ENCODE peak calls at places on chromosomes 4 and X, in six cellular contexts. One of them, this sample, is unnamed.

GRCh38 chr4:167234388-167234881 is at the start of gene SPOCK3:
- DNase-seq in naive thymus-derived CD4-positive, alpha-beta T cell: no peak
- DNase-seq in neural progenitor cell: peak; percentile 75
- DNase-seq in bronchial epithelial cell: peak; percentile 50
- DNase-seq in body of pancreas: peak; percentile 57
- DNase-seq in upper lobe of left lung: peak; percentile 83
- DNase-seq in this sample: peak; percentile 6

GRCh38 chr4:81454498-81454897 is 17.2 kb downstream of the RASGEF1B start:
- DNase-seq in upper lobe of left lung: no peak
- DNase-seq in bronchial epithelial cell: peak; percentile 89
- DNase-seq in neural progenitor cell: no peak
- DNase-seq in body of pancreas: no peak
- DNase-seq in naive thymus-derived CD4-positive, alpha-beta T cell: no peak
- DNase-seq in this sample: no peak

GRCh38 chr4:87849612-87850011 is 16.8 kb downstream of the MEPE start:
- DNase-seq in bronchial epithelial cell: no peak
- DNase-seq in upper lobe of left lung: no peak
- DNase-seq in body of pancreas: no peak
- DNase-seq in neural progenitor cell: no peak
- DNase-seq in naive thymus-derived CD4-positive, alpha-beta T cell: no peak
- DNase-seq in this sample: no peak

GRCh38 chr4:178633263-178633662 is 1191.0 kb upstream of the AGA start:
- DNase-seq in bronchial epithelial cell: no peak
- DNase-seq in upper lobe of left lung: no peak
- DNase-seq in body of pancreas: no peak
- DNase-seq in naive thymus-derived CD4-positive, alpha-beta T cell: no peak
- DNase-seq in neural progenitor cell: no peak
- DNase-seq in this sample: no peak

GRCh38 chr4:158580064-158580463 is 58.4 kb downstream of the RXFP1 start:
- DNase-seq in upper lobe of left lung: no peak
- DNase-seq in body of pancreas: no peak
- DNase-seq in bronchial epithelial cell: no peak
- DNase-seq in neural progenitor cell: peak; percentile 12
- DNase-seq in naive thymus-derived CD4-positive, alpha-beta T cell: no peak
- DNase-seq in this sample: no peak

GRCh38 chr4:88629826-88630225 is 37.5 kb downstream of the HERC3 start:
- DNase-seq in body of pancreas: no peak
- DNase-seq in naive thymus-derived CD4-positive, alpha-beta T cell: no peak
- DNase-seq in upper lobe of left lung: no peak
- DNase-seq in neural progenitor cell: no peak
- DNase-seq in bronchial epithelial cell: no peak
- DNase-seq in this sample: no peak

GRCh38 chr4:144611850-144612249 is 34.1 kb upstream of the HHIP start:
- DNase-seq in upper lobe of left lung: no peak
- DNase-seq in bronchial epithelial cell: peak; percentile 20
- DNase-seq in neural progenitor cell: peak; percentile 51
- DNase-seq in body of pancreas: peak; percentile 54
- DNase-seq in naive thymus-derived CD4-positive, alpha-beta T cell: no peak
- DNase-seq in this sample: no peak

GRCh38 chr4:110516106-110516922 is 40.4 kb downstream of the ENPEP start:
- DNase-seq in neural progenitor cell: peak; percentile 73
- DNase-seq in body of pancreas: peak; percentile 91
- DNase-seq in upper lobe of left lung: no peak
- DNase-seq in bronchial epithelial cell: peak; percentile 77
- DNase-seq in naive thymus-derived CD4-positive, alpha-beta T cell: peak; percentile 53
- DNase-seq in this sample: no peak

GRCh38 chr4:76804060-76804459 is 93.9 kb downstream of the SOWAHB start:
- DNase-seq in neural progenitor cell: peak; percentile 21
- DNase-seq in naive thymus-derived CD4-positive, alpha-beta T cell: no peak
- DNase-seq in upper lobe of left lung: no peak
- DNase-seq in body of pancreas: no peak
- DNase-seq in bronchial epithelial cell: no peak
- DNase-seq in this sample: no peak

GRCh38 chr4:146520894-146521542 is 722 bp downstream of the SLC10A7 start:
- DNase-seq in upper lobe of left lung: no peak
- DNase-seq in body of pancreas: peak; percentile 65
- DNase-seq in neural progenitor cell: peak; percentile 27
- DNase-seq in bronchial epithelial cell: peak; percentile 65
- DNase-seq in naive thymus-derived CD4-positive, alpha-beta T cell: peak; percentile 2
- DNase-seq in this sample: peak; percentile 32

GRCh38 chr4:66736593-66736992 is 808.7 kb downstream of the CENPC start:
- DNase-seq in body of pancreas: no peak
- DNase-seq in naive thymus-derived CD4-positive, alpha-beta T cell: no peak
- DNase-seq in bronchial epithelial cell: peak; percentile 32
- DNase-seq in neural progenitor cell: peak; percentile 63
- DNase-seq in upper lobe of left lung: no peak
- DNase-seq in this sample: no peak

GRCh38 chr4:73573794-73574528 is 46.3 kb downstream of the RASSF6 start:
- DNase-seq in bronchial epithelial cell: peak; percentile 73
- DNase-seq in naive thymus-derived CD4-positive, alpha-beta T cell: no peak
- DNase-seq in upper lobe of left lung: no peak
- DNase-seq in body of pancreas: peak; percentile 85
- DNase-seq in neural progenitor cell: peak; percentile 91
- DNase-seq in this sample: peak; percentile 87

DNA sequence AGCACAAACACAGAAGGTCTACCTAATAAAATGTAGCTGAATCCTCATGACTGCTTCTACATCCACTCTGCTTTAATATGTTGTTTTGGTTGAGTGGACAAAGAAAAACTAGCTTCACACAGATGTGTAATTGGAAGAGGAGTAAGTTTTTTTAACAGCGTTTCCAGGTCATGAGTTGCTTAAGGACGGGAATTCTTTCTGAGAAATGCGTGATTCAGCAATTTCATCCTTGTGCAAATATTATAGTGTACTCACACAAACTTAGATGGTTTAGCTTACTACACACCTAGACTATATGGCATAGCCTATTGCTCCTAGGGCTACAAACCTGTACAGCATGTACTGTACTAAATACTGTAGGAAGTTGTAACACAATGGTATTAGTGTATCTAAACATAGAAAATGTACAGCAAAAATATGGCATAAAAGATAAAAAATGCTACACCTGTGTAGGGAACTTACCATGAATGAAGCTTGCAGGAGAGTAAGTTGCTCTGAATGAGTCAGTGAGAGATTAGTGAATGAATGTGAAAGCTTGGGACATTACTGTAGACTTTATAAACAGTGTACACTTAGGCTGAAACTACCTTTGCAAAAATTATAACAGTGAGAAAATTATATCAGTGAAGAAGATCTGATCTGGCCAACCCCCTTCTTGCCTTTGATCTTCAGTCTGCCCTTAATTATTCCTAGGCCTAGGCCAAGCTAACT is 70.8 kb upstream of the IL15 start:
- DNase-seq in bronchial epithelial cell: peak; percentile 54
- DNase-seq in neural progenitor cell: no peak
- DNase-seq in naive thymus-derived CD4-positive, alpha-beta T cell: no peak
- DNase-seq in upper lobe of left lung: no peak
- DNase-seq in body of pancreas: no peak
- DNase-seq in this sample: no peak
- H3K4me3 ChIP-seq in bronchial epithelial cell: no peak overlapping the region
- H3K4me3 ChIP-seq in neural progenitor cell: no peak overlapping the region
- H3K4me3 ChIP-seq in naive thymus-derived CD4-positive, alpha-beta T cell: no peak overlapping the region
- H3K4me3 ChIP-seq in upper lobe of left lung: no peak overlapping the region
- H3K4me3 ChIP-seq in body of pancreas: no peak overlapping the region
- H3K4me3 ChIP-seq in this sample: no peak overlapping the region

GRCh38 chr4:184819786-184820185 is 6.0 kb downstream of the ACSL1 start:
- DNase-seq in neural progenitor cell: no peak
- DNase-seq in naive thymus-derived CD4-positive, alpha-beta T cell: no peak
- DNase-seq in body of pancreas: no peak
- DNase-seq in bronchial epithelial cell: no peak
- DNase-seq in upper lobe of left lung: no peak
- DNase-seq in this sample: no peak
- H3K4me3 ChIP-seq in neural progenitor cell: no peak overlapping the region
- H3K4me3 ChIP-seq in naive thymus-derived CD4-positive, alpha-beta T cell: no peak overlapping the region
- H3K4me3 ChIP-seq in body of pancreas: no peak overlapping the region
- H3K4me3 ChIP-seq in bronchial epithelial cell: no peak overlapping the region
- H3K4me3 ChIP-seq in upper lobe of left lung: no peak overlapping the region
- H3K4me3 ChIP-seq in this sample: no peak overlapping the region

GRCh38 chr4:38872620-38873019 is 5.0 kb downstream of the FAM114A1 start:
- DNase-seq in neural progenitor cell: no peak
- DNase-seq in upper lobe of left lung: no peak
- DNase-seq in naive thymus-derived CD4-positive, alpha-beta T cell: no peak
- DNase-seq in body of pancreas: peak; percentile 57
- DNase-seq in bronchial epithelial cell: peak; percentile 59
- DNase-seq in this sample: no peak

GRCh38 chr4:38869511-38869910 is 1.9 kb downstream of the FAM114A1 start:
- DNase-seq in body of pancreas: no peak
- DNase-seq in naive thymus-derived CD4-positive, alpha-beta T cell: no peak
- DNase-seq in bronchial epithelial cell: no peak
- DNase-seq in upper lobe of left lung: no peak
- DNase-seq in neural progenitor cell: no peak
- DNase-seq in this sample: no peak

GRCh38 chr4:38868055-38868965 is 704 bp downstream of the FAM114A1 start:
- DNase-seq in bronchial epithelial cell: peak; percentile 22
- DNase-seq in body of pancreas: peak; percentile 50
- DNase-seq in upper lobe of left lung: no peak
- DNase-seq in naive thymus-derived CD4-positive, alpha-beta T cell: no peak
- DNase-seq in neural progenitor cell: peak; percentile 12
- DNase-seq in this sample: no peak

GRCh38 chr4:38871593-38871992 is 4.0 kb downstream of the FAM114A1 start:
- DNase-seq in upper lobe of left lung: no peak
- DNase-seq in body of pancreas: no peak
- DNase-seq in neural progenitor cell: no peak
- DNase-seq in bronchial epithelial cell: no peak
- DNase-seq in naive thymus-derived CD4-positive, alpha-beta T cell: no peak
- DNase-seq in this sample: no peak

DNA sequence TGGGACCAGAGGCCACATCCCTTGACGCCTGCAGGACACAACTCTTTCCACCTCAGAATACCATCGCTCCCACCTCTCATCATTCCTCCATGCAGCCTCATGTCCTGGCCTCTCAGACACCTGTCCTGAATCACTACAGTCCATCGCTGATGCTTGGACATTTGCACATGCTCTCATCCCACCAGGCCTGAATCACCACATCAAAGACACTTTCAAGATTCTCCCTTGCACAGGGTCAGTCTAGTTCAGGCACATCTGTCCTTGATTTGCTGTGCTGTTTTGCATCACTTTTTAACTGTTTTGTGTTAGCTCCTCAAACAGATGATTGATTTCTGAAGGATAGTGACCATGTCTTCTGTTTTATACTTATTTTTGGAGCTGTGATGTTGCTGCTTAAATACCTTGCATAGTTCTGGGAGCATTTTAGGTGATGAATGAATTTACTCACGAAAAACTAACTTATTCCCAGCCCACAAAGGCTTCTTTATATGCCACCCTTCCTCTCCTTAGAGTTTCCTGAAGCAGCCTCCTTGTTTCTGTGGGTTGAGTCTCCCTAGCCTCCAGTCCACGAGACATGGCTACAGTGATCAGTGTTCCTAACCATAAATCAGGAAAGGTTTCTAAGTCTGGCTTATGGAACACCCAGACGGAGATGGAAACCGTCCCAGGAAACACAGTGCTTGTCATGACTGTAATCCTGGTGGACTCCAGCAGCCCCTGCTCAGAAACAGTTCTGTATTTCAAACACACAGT is 2.7 kb downstream of the FAM114A1 start:
- DNase-seq in bronchial epithelial cell: no peak
- DNase-seq in upper lobe of left lung: no peak
- DNase-seq in neural progenitor cell: no peak
- DNase-seq in body of pancreas: no peak
- DNase-seq in naive thymus-derived CD4-positive, alpha-beta T cell: no peak
- DNase-seq in this sample: no peak
- H3K4me3 ChIP-seq in bronchial epithelial cell: no peak overlapping the region
- H3K4me3 ChIP-seq in upper lobe of left lung: no peak overlapping the region
- H3K4me3 ChIP-seq in neural progenitor cell: no peak overlapping the region
- H3K4me3 ChIP-seq in body of pancreas: no peak overlapping the region
- H3K4me3 ChIP-seq in naive thymus-derived CD4-positive, alpha-beta T cell: no peak overlapping the region
- H3K4me3 ChIP-seq in this sample: no peak overlapping the region

GRCh38 chr4:53307819-53308773 is 57.8 kb downstream of the SCFD2 start:
- DNase-seq in body of pancreas: no peak
- DNase-seq in bronchial epithelial cell: no peak
- DNase-seq in neural progenitor cell: no peak
- DNase-seq in naive thymus-derived CD4-positive, alpha-beta T cell: no peak
- DNase-seq in upper lobe of left lung: no peak
- DNase-seq in this sample: peak; percentile 26
- H3K4me3 ChIP-seq in body of pancreas: no peak overlapping the region
- H3K4me3 ChIP-seq in bronchial epithelial cell: no peak overlapping the region
- H3K4me3 ChIP-seq in neural progenitor cell: no peak overlapping the region
- H3K4me3 ChIP-seq in naive thymus-derived CD4-positive, alpha-beta T cell: no peak overlapping the region
- H3K4me3 ChIP-seq in upper lobe of left lung: no peak overlapping the region
- H3K4me3 ChIP-seq in this sample: no peak overlapping the region

GRCh38 chrX:115233497-115234219 is at the start of gene LRCH2:
- DNase-seq in naive thymus-derived CD4-positive, alpha-beta T cell: no peak
- DNase-seq in bronchial epithelial cell: no peak
- DNase-seq in body of pancreas: peak; percentile 10
- DNase-seq in upper lobe of left lung: peak; percentile 62
- DNase-seq in neural progenitor cell: peak; percentile 86
- DNase-seq in this sample: peak; percentile 19

GRCh38 chrX:115232933-115233496 is 881 bp downstream of the LRCH2 start:
- DNase-seq in naive thymus-derived CD4-positive, alpha-beta T cell: no peak
- DNase-seq in upper lobe of left lung: no peak
- DNase-seq in bronchial epithelial cell: no peak
- DNase-seq in body of pancreas: no peak
- DNase-seq in neural progenitor cell: no peak
- DNase-seq in this sample: no peak

GRCh38 chrX:115229337-115229991 is 4.4 kb downstream of the LRCH2 start:
- DNase-seq in bronchial epithelial cell: peak; percentile 3
- DNase-seq in naive thymus-derived CD4-positive, alpha-beta T cell: no peak
- DNase-seq in neural progenitor cell: no peak
- DNase-seq in body of pancreas: no peak
- DNase-seq in upper lobe of left lung: no peak
- DNase-seq in this sample: no peak

GRCh38 chrX:115234220-115234557 is 293 bp upstream of the LRCH2 start:
- DNase-seq in body of pancreas: no peak
- DNase-seq in neural progenitor cell: no peak
- DNase-seq in upper lobe of left lung: no peak
- DNase-seq in bronchial epithelial cell: no peak
- DNase-seq in naive thymus-derived CD4-positive, alpha-beta T cell: no peak
- DNase-seq in this sample: no peak
- H3K4me3 ChIP-seq in body of pancreas: no peak overlapping the region
- H3K4me3 ChIP-seq in neural progenitor cell: peak overlapping the region; percentile 86
- H3K4me3 ChIP-seq in upper lobe of left lung: peak overlapping the region; percentile 57
- H3K4me3 ChIP-seq in bronchial epithelial cell: no peak overlapping the region
- H3K4me3 ChIP-seq in naive thymus-derived CD4-positive, alpha-beta T cell: no peak overlapping the region
- H3K4me3 ChIP-seq in this sample: peak overlapping the region; percentile 59

DNA sequence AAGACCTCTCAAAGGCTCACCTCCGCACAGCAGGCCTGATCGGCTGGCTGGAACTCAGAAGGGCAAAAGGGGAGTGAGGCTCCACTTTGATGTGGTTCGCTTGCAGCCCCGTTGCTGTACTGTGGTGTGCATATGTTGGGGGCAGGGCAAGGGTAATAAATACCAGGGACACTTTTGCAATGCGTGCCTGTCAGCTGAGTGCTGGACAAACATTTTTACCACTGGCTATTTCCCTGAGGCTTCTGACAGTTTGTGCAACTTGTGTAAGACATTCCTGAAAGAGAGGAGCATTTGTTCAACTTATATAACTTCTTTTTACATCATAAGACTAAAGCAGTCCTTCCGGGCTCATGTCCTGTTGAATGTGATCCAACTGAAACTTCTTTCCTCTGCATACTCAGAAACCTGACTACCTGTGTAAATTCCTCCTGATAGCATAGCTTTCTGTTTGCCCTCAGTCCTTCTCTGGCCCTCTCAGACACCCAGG is 82.3 kb downstream of the SPRY1 start:
- DNase-seq in bronchial epithelial cell: peak; percentile 43
- DNase-seq in upper lobe of left lung: no peak
- DNase-seq in body of pancreas: peak; percentile 47
- DNase-seq in neural progenitor cell: no peak
- DNase-seq in naive thymus-derived CD4-positive, alpha-beta T cell: no peak
- DNase-seq in this sample: no peak
- H3K4me3 ChIP-seq in bronchial epithelial cell: no peak overlapping the region
- H3K4me3 ChIP-seq in upper lobe of left lung: no peak overlapping the region
- H3K4me3 ChIP-seq in body of pancreas: no peak overlapping the region
- H3K4me3 ChIP-seq in neural progenitor cell: no peak overlapping the region
- H3K4me3 ChIP-seq in naive thymus-derived CD4-positive, alpha-beta T cell: no peak overlapping the region
- H3K4me3 ChIP-seq in this sample: no peak overlapping the region